ENCODE peak calls at places on chromosomes 11 and 22, in four cellular contexts. H is thyroid gland, I is lower lobe of right lung, F is GM12878. B is an unnamed sample.

GRCh38 chr11:5275369-5276110 is 5.8 kb upstream of the HBE1 start:
- DNase-seq in F (no peak), I (no peak), H (no peak), B (no peak)

GRCh38 chr11:102573851-102574250 is 43.3 kb upstream of the MMP7 start:
- DNase-seq in H (no peak), I (no peak), F (no peak), B (no peak)

GRCh38 chr11:10451399-10452116 is 3.5 kb upstream of the AMPD3 start:
- DNase-seq in I (no peak), F (no peak), H (no peak), B (no peak)

GRCh38 chr11:85682330-85683305 is 3.4 kb downstream of the CCDC89 start:
- DNase-seq in F (no peak), I (peak; percentile 80), H (peak; percentile 75), B (peak; percentile 88)

GRCh38 chr22:41250127-41250526 is 9.4 kb upstream of the CHADL start:
- DNase-seq in H (no peak), F (no peak), I (no peak), B (no peak)

GRCh38 chr11:115964091-115964490 is 459.9 kb upstream of the CADM1 start:
- DNase-seq in F (no peak), H (no peak), I (no peak), B (no peak)

GRCh38 chr22:36405671-36406070 is 17.9 kb upstream of the MYH9 start:
- DNase-seq in H (peak; percentile 80), F (no peak), I (peak; percentile 80), B (peak; percentile 81)

GRCh38 chr11:9380773-9381172 is 3.7 kb upstream of the IPO7 start:
- DNase-seq in F (no peak), H (no peak), I (no peak), B (no peak)

GRCh38 chr22:26592368-26593015 is 2.6 kb upstream of the TPST2 start:
- DNase-seq in H (no peak), I (no peak), F (peak; percentile 72), B (no peak)

GRCh38 chr22:47232197-47232596 is 469.7 kb downstream of the TBC1D22A start:
- DNase-seq in I (no peak), F (no peak), H (no peak), B (no peak)

GRCh38 chr11:27950339-27950738 is 157.6 kb downstream of the KIF18A start:
- DNase-seq in I (no peak), F (no peak), H (no peak), B (no peak)

GRCh38 chr11:22991196-22991595 is 130.9 kb upstream of the CCDC179 start:
- DNase-seq in H (no peak), F (no peak), I (no peak), B (no peak)

GRCh38 chr11:7246179-7246578 is 5.5 kb upstream of the SYT9 start:
- DNase-seq in I (no peak), F (no peak), H (no peak), B (no peak)

GRCh38 chr11:44377914-44378321 is 68.0 kb upstream of the ALX4 start:
- DNase-seq in F (no peak), H (no peak), I (no peak), B (no peak)

GRCh38 chr22:22460635-22461034 is 47.9 kb downstream of the ZNF280B start:
- DNase-seq in H (no peak), F (no peak), I (no peak), B (no peak)

GRCh38 chr11:58786693-58787092 is 55.0 kb upstream of the GLYAT start:
- DNase-seq in H (no peak), I (no peak), F (no peak), B (no peak)

GRCh38 chr11:94117197-94117574 is 11.5 kb upstream of the PANX1 start:
- DNase-seq in H (no peak), F (no peak), I (no peak), B (no peak)

GRCh38 chr11:133934599-133935550 is 21.9 kb downstream of the IGSF9B start:
- DNase-seq in H (no peak), F (no peak), I (no peak), B (peak; percentile 71)

GRCh38 chr22:36415415-36416168 is 27.8 kb upstream of the MYH9 start:
- DNase-seq in I (no peak), F (no peak), H (no peak), B (no peak)

DNA sequence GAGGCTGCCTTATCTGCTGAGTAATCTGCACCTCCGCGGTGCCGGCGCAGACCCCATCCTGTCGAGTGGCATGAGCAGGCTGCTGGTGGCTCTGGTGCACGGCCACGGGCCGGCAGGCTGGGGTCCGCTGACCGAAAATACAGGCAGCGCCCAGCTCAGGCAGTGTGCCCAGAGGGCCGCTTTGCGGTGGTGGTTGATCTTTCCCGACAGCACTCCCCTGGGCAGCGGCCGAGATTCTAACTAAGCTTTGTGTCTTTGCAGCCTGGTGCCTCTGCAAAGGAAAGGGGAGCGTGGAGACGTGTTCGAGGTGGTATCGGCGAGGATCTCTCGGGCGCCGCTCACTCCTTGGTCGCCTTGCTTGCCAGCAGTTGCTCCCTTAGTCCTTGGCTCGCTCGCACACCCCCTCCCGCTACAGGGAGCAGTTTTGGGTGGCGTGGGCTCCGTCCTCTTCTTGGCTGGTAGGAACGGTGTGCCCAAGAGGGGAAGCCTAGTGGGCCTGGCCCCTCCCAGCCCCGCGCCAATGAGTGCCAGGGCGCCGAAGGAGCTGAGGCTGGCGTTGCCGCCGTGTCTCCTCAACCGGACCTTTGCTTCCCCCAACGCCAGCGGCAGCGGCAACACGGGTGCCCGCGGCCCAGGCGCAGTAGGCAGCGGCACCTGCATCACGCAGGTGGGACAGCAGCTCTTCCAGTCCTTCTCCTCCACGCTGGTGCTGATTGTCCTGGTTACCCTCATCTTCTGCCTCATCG is 1.3 kb downstream of the C11orf87 start:
- DNase-seq in I (no peak), H (no peak), F (no peak), B (peak; percentile 71)
- H3K4me3 ChIP-seq in I (peak overlapping the region; percentile 16), H (no peak overlapping the region), F (no peak overlapping the region), B (no peak overlapping the region)

DNA sequence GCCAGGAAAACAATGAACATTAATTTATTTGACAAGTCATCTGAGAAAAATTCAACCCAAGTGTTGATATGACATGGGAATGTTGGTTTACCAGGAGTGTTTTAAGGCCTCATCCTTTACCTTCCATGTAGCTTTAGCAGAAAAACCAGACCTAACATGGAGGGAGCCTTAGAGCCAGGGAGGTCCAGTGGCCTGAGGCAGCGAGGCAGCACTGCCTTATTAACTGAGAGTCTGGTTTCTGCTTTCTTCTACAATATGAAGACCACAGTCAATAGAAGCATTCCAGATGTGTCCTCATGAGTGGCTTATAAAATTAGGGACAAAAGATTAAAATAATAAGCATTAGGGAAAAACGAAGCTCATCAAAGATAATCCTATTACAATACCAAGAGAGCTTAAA is 61.5 kb downstream of the DKK3 start:
- DNase-seq in F (no peak), I (no peak), H (no peak), B (no peak)
- H3K36me3 ChIP-seq in F (peaks cover 26% of the 10 kb centered on the region), I (peaks cover 93% of the 10 kb centered on the region), H (peaks cover 10% of the 10 kb centered on the region), B (no peaks in the 10 kb centered on the region)

GRCh38 chr11:45817191-45817590 is 12.2 kb downstream of the SLC35C1 start:
- DNase-seq in I (no peak), F (peak; percentile 43), H (no peak), B (peak; percentile 10)

GRCh38 chr11:45816614-45817013 is 11.7 kb downstream of the SLC35C1 start:
- DNase-seq in I (no peak), H (no peak), F (no peak), B (no peak)

GRCh38 chr11:45820211-45820857 is 15.4 kb downstream of the SLC35C1 start:
- DNase-seq in F (no peak), H (no peak), I (no peak), B (peak; percentile 12)

GRCh38 chr11:45815747-45816146 is 10.8 kb downstream of the SLC35C1 start:
- DNase-seq in H (no peak), F (no peak), I (no peak), B (no peak)

GRCh38 chr11:45818961-45819605 is 14.1 kb downstream of the SLC35C1 start:
- DNase-seq in I (no peak), H (no peak), F (peak; percentile 28), B (no peak)
- H3K27ac ChIP-seq in I (no peak overlapping the region), H (no peak overlapping the region), F (no peak overlapping the region), B (no peak overlapping the region)

GRCh38 chr11:12677131-12677530 is 2.9 kb downstream of the TEAD1 start:
- DNase-seq in I (no peak), F (no peak), H (peak; percentile 36), B (no peak)

GRCh38 chr11:12678092-12678491 is 3.9 kb downstream of the TEAD1 start:
- DNase-seq in H (no peak), F (no peak), I (no peak), B (no peak)

GRCh38 chr11:12680246-12680939 is 6.2 kb downstream of the TEAD1 start:
- DNase-seq in H (peak; percentile 91), F (no peak), I (peak; percentile 88), B (peak; percentile 82)

GRCh38 chr11:12679471-12679870 is 5.2 kb downstream of the TEAD1 start:
- DNase-seq in F (no peak), I (no peak), H (no peak), B (no peak)

DNA sequence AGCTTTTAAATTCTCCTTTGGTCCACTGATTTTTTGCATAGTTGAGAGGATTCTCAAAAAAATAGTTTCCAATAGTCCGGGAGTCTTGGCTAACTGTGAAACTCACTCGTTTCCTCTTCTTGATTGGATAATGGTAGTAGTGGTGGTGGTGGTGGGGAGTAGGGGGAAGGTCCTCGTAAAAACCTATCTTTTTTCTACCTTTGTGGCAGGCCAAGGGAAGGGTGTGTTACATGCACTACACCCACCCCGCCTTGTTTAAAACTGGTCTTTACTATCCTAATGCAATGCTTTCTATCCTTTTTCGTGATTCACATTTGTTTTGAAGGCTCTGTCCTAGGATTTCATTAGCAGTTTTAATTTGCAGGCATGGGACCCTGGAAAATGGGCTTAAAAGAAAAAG is 4.8 kb downstream of the TEAD1 start:
- DNase-seq in H (no peak), F (no peak), I (no peak), B (no peak)
- H3K4me3 ChIP-seq in H (no peak overlapping the region), F (no peak overlapping the region), I (no peak overlapping the region), B (no peak overlapping the region)

DNA sequence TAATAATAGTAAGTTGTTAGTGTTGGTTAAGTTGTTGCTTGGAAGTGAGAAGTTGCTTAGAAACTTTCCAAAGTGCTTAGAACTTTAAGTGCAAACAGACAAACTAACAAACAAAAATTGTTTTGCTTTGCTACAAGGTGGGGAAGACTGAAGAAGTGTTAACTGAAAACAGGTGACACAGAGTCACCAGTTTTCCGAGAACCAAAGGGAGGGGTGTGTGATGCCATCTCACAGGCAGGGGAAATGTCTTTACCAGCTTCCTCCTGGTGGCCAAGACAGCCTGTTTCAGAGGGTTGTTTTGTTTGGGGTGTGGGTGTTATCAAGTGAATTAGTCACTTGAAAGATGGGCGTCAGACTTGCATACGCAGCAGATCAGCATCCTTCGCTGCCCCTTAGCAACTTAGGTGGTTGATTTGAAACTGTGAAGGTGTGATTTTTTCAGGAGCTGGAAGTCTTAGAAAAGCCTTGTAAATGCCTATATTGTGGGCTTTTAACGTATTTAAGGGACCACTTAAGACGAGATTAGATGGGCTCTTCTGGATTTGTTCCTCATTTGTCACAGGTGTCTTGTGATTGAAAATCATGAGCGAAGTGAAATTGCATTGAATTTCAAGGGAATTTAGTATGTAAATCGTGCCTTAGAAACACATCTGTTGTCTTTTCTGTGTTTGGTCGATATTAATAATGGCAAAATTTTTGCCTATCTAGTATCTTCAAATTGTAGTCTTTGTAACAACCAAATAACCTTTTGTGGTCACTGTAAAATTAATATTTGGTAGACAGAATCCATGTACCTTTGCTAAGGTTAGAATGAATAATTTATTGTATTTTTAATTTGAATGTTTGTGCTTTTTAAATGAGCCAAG is 2.7 kb downstream of the NEAT1 start:
- DNase-seq in H (no peak), F (no peak), I (peak; percentile 48), B (peak; percentile 63)
- H3K36me3 ChIP-seq in H (peaks cover 53% of the 10 kb centered on the region), F (no peaks in the 10 kb centered on the region), I (peaks cover 34% of the 10 kb centered on the region), B (no peaks in the 10 kb centered on the region)